ENCODE peak calls at places on chromosomes 13 and 19, in seven cellular contexts. W is mucosa of descending colon, A is fibroblast of pulmonary artery, L is heart left ventricle, S is BE2C, D is ovary, Z is cardiac fibroblast. F is an unnamed sample.
A peak's percentile ranks its signal among the peaks of the same experiment; 100 is the strongest.

GRCh38 chr13:95987841-95988240 is 65.4 kb downstream of the UGGT2 start:
- DNase-seq in S (no peak), W (no peak), L (no peak), D (no peak), Z (no peak), A (no peak), F (no peak)

GRCh38 chr19:38308006-38308766 is 4.1 kb downstream of the C19orf33 start:
- DNase-seq in W (no peak), L (no peak), S (no peak), A (no peak), D (no peak), Z (no peak), F (no peak)

GRCh38 chr13:50208826-50209335 is 193.6 kb downstream of the KCNRG start:
- DNase-seq in A (peak; percentile 93), Z (peak; percentile 91), D (no peak), W (peak; percentile 28), S (peak; percentile 58), L (peak; percentile 70), F (peak; percentile 6)

GRCh38 chr19:44741841-44742352 is 6.6 kb upstream of the BCL3 start:
- DNase-seq in Z (peak; percentile 100), W (peak; percentile 97), D (peak; percentile 99), L (peak; percentile 98), S (peak; percentile 97), A (peak; percentile 100), F (no peak)

GRCh38 chr13:23796546-23796945 is 92.7 kb downstream of the MIPEP start:
- DNase-seq in A (no peak), D (no peak), L (no peak), S (no peak), Z (peak; percentile 12), W (no peak), F (no peak)

GRCh38 chr19:10316229-10317044 is 622 bp upstream of the FDX2 start:
- DNase-seq in L (no peak), Z (no peak), W (peak; percentile 51), S (peak; percentile 94), D (no peak), A (no peak), F (no peak)

GRCh38 chr13:35857769-35858168 is 273.4 kb downstream of the DCLK1 start:
- DNase-seq in L (no peak), W (no peak), S (no peak), A (peak; percentile 51), D (no peak), Z (peak; percentile 52), F (no peak)

GRCh38 chr13:20585371-20585770 is 18.4 kb downstream of the IFT88 start:
- DNase-seq in S (no peak), W (no peak), A (no peak), Z (no peak), L (no peak), D (no peak), F (no peak)

GRCh38 chr19:10740798-10741197 is 22.9 kb downstream of the DNM2 start:
- DNase-seq in W (no peak), S (no peak), Z (no peak), A (no peak), L (no peak), D (no peak), F (no peak)

GRCh38 chr13:20332361-20333096 is 100.4 kb upstream of the GJB6 start:
- DNase-seq in D (no peak), A (peak; percentile 8), Z (peak; percentile 8), S (peak; percentile 39), L (no peak), W (no peak), F (no peak)

GRCh38 chr19:18000981-18001836 is 6.8 kb upstream of the ARRDC2 start:
- DNase-seq in L (peak; percentile 94), S (peak; percentile 68), D (peak; percentile 78), W (peak; percentile 95), Z (peak; percentile 90), A (peak; percentile 81), F (peak; percentile 90)

GRCh38 chr13:88739192-88739591 is 1068.0 kb downstream of the SLITRK5 start:
- DNase-seq in W (no peak), A (no peak), Z (no peak), D (no peak), L (no peak), S (no peak), F (no peak)

GRCh38 chr13:89401209-89401810 is 1730.1 kb downstream of the SLITRK5 start:
- DNase-seq in D (no peak), W (no peak), Z (peak; percentile 88), S (no peak), A (peak; percentile 93), L (no peak), F (no peak)

GRCh38 chr19:55369651-55370304 is 485 bp downstream of the IL11 start:
- DNase-seq in S (peak; percentile 85), L (no peak), W (no peak), A (peak; percentile 60), D (no peak), Z (peak; percentile 68), F (no peak)

GRCh38 chr19:1852294-1852646 is 4.0 kb upstream of the REXO1 start:
- DNase-seq in D (no peak), S (no peak), W (peak; percentile 46), L (no peak), Z (no peak), A (no peak), F (no peak)

GRCh38 chr19:19403373-19403901 is 2.0 kb upstream of the GATAD2A start:
- DNase-seq in Z (peak; percentile 65), S (no peak), A (no peak), L (no peak), W (no peak), D (no peak), F (no peak)

GRCh38 chr13:73991884-73992283 is 142.3 kb downstream of the KLF12 start:
- DNase-seq in L (no peak), Z (no peak), D (no peak), W (no peak), S (no peak), A (no peak), F (no peak)

GRCh38 chr13:21583496-21583895 is 20.5 kb downstream of the MICU2 start:
- DNase-seq in D (no peak), S (peak; percentile 30), L (no peak), Z (peak; percentile 46), A (peak; percentile 55), W (no peak), F (no peak)

GRCh38 chr19:6979341-6979740 is 41.9 kb downstream of the MBD3L2B start:
- DNase-seq in D (no peak), S (no peak), A (no peak), Z (no peak), L (no peak), W (no peak), F (no peak)

GRCh38 chr13:20192470-20193141 is at the start of gene GJB2:
- DNase-seq in D (no peak), W (peak; percentile 81), S (no peak), L (no peak), Z (no peak), A (no peak), F (no peak)

DNA sequence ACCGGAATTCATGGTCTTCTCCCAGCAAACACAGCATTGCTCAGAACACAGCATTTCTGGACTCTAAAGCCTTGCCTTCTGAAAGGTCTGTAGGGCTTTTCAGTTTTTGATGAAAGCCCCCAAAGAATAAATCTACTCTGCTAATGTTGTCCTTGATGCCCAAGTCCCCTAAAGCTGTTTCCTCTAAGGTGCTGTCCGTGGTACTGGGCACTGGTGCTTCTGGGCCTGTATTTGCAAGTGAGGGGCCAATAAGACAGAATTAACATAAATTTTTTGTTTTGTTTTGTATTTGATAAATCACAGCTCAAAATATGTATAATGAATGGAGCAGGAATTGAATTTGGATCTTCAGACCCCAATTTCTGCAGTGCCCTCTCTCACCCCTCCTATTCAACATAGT is 12.1 kb upstream of the LGALS13 start:
- DNase-seq in L (no peak), A (peak; percentile 18), S (no peak), W (no peak), Z (peak; percentile 14), D (no peak), F (no peak)
- TF ChIP-seq CTCF in L (no peak), A (no peak), S (no peak), W (no peak), Z (no peak), D (no peak), F (no peak)

DNA sequence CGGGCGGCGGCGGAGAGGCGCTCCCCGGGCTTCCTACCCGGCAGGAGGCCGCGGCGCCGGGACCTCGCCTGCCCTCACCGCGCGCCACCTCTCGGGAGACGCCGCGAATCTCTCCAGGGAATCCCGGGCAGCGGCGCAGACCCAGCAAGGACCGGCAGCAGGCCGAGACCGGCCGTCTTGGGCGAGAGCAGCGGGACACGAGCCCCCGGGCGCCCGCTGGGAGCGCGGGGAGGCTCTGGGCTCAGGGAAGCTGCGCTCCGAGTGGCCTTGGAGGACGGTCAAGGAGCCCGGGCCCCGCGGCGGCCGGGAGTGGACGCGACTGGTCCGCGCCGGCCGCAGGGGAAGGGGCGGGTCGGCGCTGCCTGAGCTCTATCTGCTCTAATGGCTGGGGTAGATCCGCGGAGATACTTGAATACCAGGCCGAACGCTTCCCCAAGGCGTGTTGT is 14.7 kb downstream of the CDX2 start:
- DNase-seq in S (no peak), W (peak; percentile 80), A (peak; percentile 13), D (no peak), L (no peak), Z (no peak), F (peak; percentile 28)
- H3K4me3 ChIP-seq in S (no peak overlapping the region), W (peak overlapping the region; percentile 42), A (peak overlapping the region; percentile 21), D (peak overlapping the region; percentile 26), L (peak overlapping the region; percentile 47), Z (peak overlapping the region; percentile 30), F (peak overlapping the region; percentile 61)

DNA sequence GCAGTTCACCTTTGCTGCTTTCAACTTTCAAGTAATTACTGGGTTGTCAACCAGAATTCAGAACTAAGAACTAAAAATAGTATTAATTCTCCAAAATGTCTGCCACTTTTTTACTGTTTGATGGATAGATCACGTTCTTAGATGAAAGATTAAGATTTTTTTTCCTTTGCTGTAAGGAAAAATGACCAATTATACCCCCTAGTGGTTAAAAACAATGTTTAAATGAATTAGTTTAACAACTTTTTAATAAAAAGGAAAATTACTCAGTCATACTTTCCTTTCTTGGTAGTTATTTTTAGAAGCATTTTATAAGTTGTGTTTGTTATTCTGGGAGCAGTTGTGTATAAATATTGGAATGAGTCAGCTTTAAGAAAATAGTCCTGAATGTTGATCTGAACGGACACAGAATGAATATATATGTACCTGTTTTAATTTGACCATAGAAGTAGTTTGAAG is 4.6 kb downstream of the TM9SF2 start:
- DNase-seq in D (no peak), W (no peak), S (no peak), L (no peak), A (peak; percentile 37), Z (peak; percentile 57), F (peak; percentile 13)
- TF ChIP-seq CTCF in D (no peak), W (no peak), S (no peak), L (no peak), A (peak; percentile 35), Z (peak; percentile 20), F (peak; percentile 23)

GRCh38 chr13:114021464-114022308 is 47.8 kb upstream of the C13orf46 start:
- DNase-seq in L (peak; percentile 13), Z (no peak), W (no peak), A (no peak), D (no peak), S (no peak), F (no peak)

GRCh38 chr13:114023716-114024602 is 50.1 kb upstream of the C13orf46 start:
- DNase-seq in Z (no peak), S (no peak), D (no peak), L (peak; percentile 13), A (no peak), W (no peak), F (no peak)

GRCh38 chr13:114024603-114025431 is 50.9 kb upstream of the C13orf46 start:
- DNase-seq in S (no peak), A (no peak), D (no peak), Z (no peak), L (peak; percentile 28), W (no peak), F (peak; percentile 74)

GRCh38 chr13:114022309-114022669 is 48.4 kb upstream of the C13orf46 start:
- DNase-seq in S (no peak), A (no peak), L (no peak), D (no peak), W (no peak), Z (no peak), F (no peak)

GRCh38 chr13:114022876-114023275 is 49.0 kb upstream of the C13orf46 start:
- DNase-seq in D (no peak), A (no peak), W (no peak), S (no peak), Z (no peak), L (peak; percentile 7), F (no peak)
- H3K4me3 ChIP-seq in D (no peak overlapping the region), A (no peak overlapping the region), W (no peak overlapping the region), S (no peak overlapping the region), Z (no peak overlapping the region), L (no peak overlapping the region), F (no peak overlapping the region)

F was measured in GM12865.